ENCODE peak calls at places on chromosome 18, in eight cellular contexts. H is stimulated activated CD4-positive, alpha-beta T cell treated with anti-CD3 and anti-CD28 coated beads, Interleukin-4, amount 100 ng/mL, for 48 hours; J is M059J; P is EL; Q is myocyte; X is skeletal muscle cell; F is effector memory CD4-positive, alpha-beta T cell; N is IMR-90. Z is an unnamed sample.

GRCh38 chr18:9690418-9691178 is 17.5 kb upstream of the RAB31 start:
- DNase-seq in H (no peak), J (no peak), P (peak), Q (no peak), X (no peak), F (no peak), N (peak), Z (peak)

GRCh38 chr18:74190086-74190485 is 41.8 kb downstream of the TIMM21 start:
- DNase-seq in H (no peak), J (peak), P (no peak), Q (no peak), X (peak), F (no peak), N (peak), Z (peak)

GRCh38 chr18:57780318-57781127 is 22.6 kb downstream of the ATP8B1 start:
- DNase-seq in H (no peak), J (peak), P (peak), Q (peak), X (peak), F (no peak), N (peak), Z (peak)

GRCh38 chr18:8350628-8351027 is 258.6 kb upstream of the RAB12 start:
- DNase-seq in H (no peak), J (no peak), P (no peak), Q (no peak), X (no peak), F (no peak), N (no peak), Z (no peak)

GRCh38 chr18:43692291-43692690 is 415.0 kb upstream of the SYT4 start:
- DNase-seq in H (no peak), J (peak), P (peak), Q (peak), X (peak), F (no peak), N (peak), Z (peak)

GRCh38 chr18:48833701-48834394 is 116.9 kb downstream of the SMAD7 start:
- DNase-seq in H (peak), J (peak), P (no peak), Q (no peak), X (no peak), F (peak), N (peak), Z (peak)

GRCh38 chr18:77081387-77081773 is 51.2 kb downstream of the MBP start:
- DNase-seq in H (no peak), J (peak), P (peak), Q (no peak), X (peak), F (no peak), N (peak), Z (peak)

GRCh38 chr18:3248670-3249359 is 1.2 kb downstream of the MYL12A start:
- DNase-seq in H (no peak), J (peak), P (peak), Q (peak), X (no peak), F (no peak), N (peak), Z (peak)

GRCh38 chr18:285817-286216 is 18.0 kb upstream of the THOC1 start:
- DNase-seq in H (no peak), J (no peak), P (no peak), Q (no peak), X (no peak), F (no peak), N (no peak), Z (no peak)

GRCh38 chr18:36745219-36745975 is 83.4 kb downstream of the TPGS2 start:
- DNase-seq in H (no peak), J (no peak), P (no peak), Q (no peak), X (no peak), F (no peak), N (no peak), Z (no peak)

GRCh38 chr18:8167036-8167435 is 442.2 kb upstream of the RAB12 start:
- DNase-seq in H (no peak), J (peak), P (no peak), Q (no peak), X (no peak), F (no peak), N (no peak), Z (no peak)

GRCh38 chr18:56598422-56598821 is 40.0 kb downstream of the TXNL1 start:
- DNase-seq in H (no peak), J (no peak), P (no peak), Q (peak), X (no peak), F (no peak), N (no peak), Z (no peak)

GRCh38 chr18:2655954-2656236 is 369 bp downstream of the SMCHD1 start:
- DNase-seq in H (no peak), J (peak), P (no peak), Q (no peak), X (no peak), F (no peak), N (no peak), Z (peak)

GRCh38 chr18:23718243-23718720 is 29.0 kb downstream of the LAMA3 start:
- DNase-seq in H (no peak), J (peak), P (peak), Q (no peak), X (peak), F (no peak), N (peak), Z (peak)

GRCh38 chr18:49020621-49021021 is 69.9 kb upstream of the SMAD7 start:
- DNase-seq in H (no peak), J (peak), P (peak), Q (no peak), X (no peak), F (no peak), N (peak), Z (peak)

GRCh38 chr18:72847134-72847533 is 20.7 kb downstream of the NETO1 start:
- DNase-seq in H (no peak), J (no peak), P (no peak), Q (no peak), X (no peak), F (no peak), N (no peak), Z (no peak)

GRCh38 chr18:32280911-32281310 is 91.1 kb downstream of the MEP1B start:
- DNase-seq in H (no peak), J (no peak), P (no peak), Q (no peak), X (no peak), F (no peak), N (no peak), Z (no peak)

GRCh38 chr18:75654928-75655745 is 227.6 kb upstream of the SMIM21 start:
- DNase-seq in H (no peak), J (no peak), P (no peak), Q (no peak), X (no peak), F (no peak), N (no peak), Z (no peak)

GRCh38 chr18:36454848-36455458 is 157.4 kb downstream of the FHOD3 start:
- DNase-seq in H (no peak), J (no peak), P (no peak), Q (no peak), X (no peak), F (no peak), N (no peak), Z (no peak)

GRCh38 chr18:11148655-11149440 is 521 bp downstream of the PIEZO2 start:
- DNase-seq in H (no peak), J (no peak), P (peak), Q (peak), X (no peak), F (no peak), N (no peak), Z (no peak)

GRCh38 chr18:23812566-23813440 is 123.5 kb downstream of the LAMA3 start:
- DNase-seq in H (no peak), J (peak), P (peak), Q (peak), X (no peak), F (no peak), N (peak), Z (no peak)

GRCh38 chr18:55559735-55560134 is 28.3 kb downstream of the TCF4 start:
- DNase-seq in H (no peak), J (no peak), P (no peak), Q (peak), X (no peak), F (no peak), N (no peak), Z (no peak)

GRCh38 chr18:44465337-44465736 is 215.4 kb upstream of the SETBP1 start:
- DNase-seq in H (no peak), J (peak), P (no peak), Q (peak), X (peak), F (no peak), N (no peak), Z (peak)

GRCh38 chr18:13836559-13836958 is 12.6 kb downstream of the MC5R start:
- DNase-seq in H (no peak), J (no peak), P (no peak), Q (no peak), X (no peak), F (no peak), N (no peak), Z (no peak)

GRCh38 chr18:35331367-35332087 is 12.7 kb downstream of the ZNF24 start:
- DNase-seq in H (no peak), J (no peak), P (no peak), Q (no peak), X (no peak), F (no peak), N (no peak), Z (no peak)

GRCh38 chr18:7224198-7224597 is 6.7 kb upstream of the LRRC30 start:
- DNase-seq in H (no peak), J (no peak), P (no peak), Q (no peak), X (no peak), F (no peak), N (no peak), Z (no peak)

GRCh38 chr18:67628674-67629073 is 112.2 kb upstream of the DSEL start:
- DNase-seq in H (no peak), J (no peak), P (no peak), Q (no peak), X (no peak), F (no peak), N (no peak), Z (no peak)

GRCh38 chr18:79421275-79421857 is 25.6 kb downstream of the NFATC1 start:
- DNase-seq in H (no peak), J (no peak), P (no peak), Q (no peak), X (no peak), F (no peak), N (no peak), Z (no peak)

GRCh38 chr18:58578835-58579560 is 49.9 kb downstream of the ALPK2 start:
- DNase-seq in H (no peak), J (peak), P (peak), Q (peak), X (peak), F (no peak), N (peak), Z (peak)

GRCh38 chr18:74622079-74622478 is 24.4 kb downstream of the ZNF407 start:
- DNase-seq in H (no peak), J (no peak), P (no peak), Q (no peak), X (no peak), F (no peak), N (no peak), Z (no peak)

GRCh38 chr18:10726198-10727068 is 200.6 kb downstream of the NAPG start:
- DNase-seq in H (no peak), J (no peak), P (no peak), Q (no peak), X (no peak), F (no peak), N (no peak), Z (no peak)